ENCODE peak calls at places on chromosomes 2 and 18, in ten cellular contexts. R is transverse colon, O is Peyer's patch, C is breast epithelium, J is A549, Y is IMR-90, H is vagina, M is H54, X is HCT116, A is lower leg skin. L is an unnamed sample.
A peak's percentile ranks its signal among the peaks of the same experiment; 100 is the strongest.

GRCh38 chr2:42566006-42566405 is 2.4 kb upstream of the MTA3 start:
- DNase-seq in R (no peak), O (no peak), C (no peak), J (no peak), Y (no peak), H (no peak), M (no peak), X (no peak), A (no peak), L (no peak)

GRCh38 chr2:206856474-206856873 is 82.8 kb upstream of the CPO start:
- DNase-seq in R (no peak), O (no peak), C (no peak), J (no peak), Y (peak; percentile 50), H (no peak), M (peak; percentile 6), X (no peak), A (no peak), L (no peak)

GRCh38 chr18:46768166-46768921 is 11.5 kb upstream of the ST8SIA5 start:
- DNase-seq in R (no peak), O (no peak), C (no peak), J (no peak), Y (no peak), H (no peak), M (no peak), X (no peak), A (no peak), L (no peak)

GRCh38 chr2:239236043-239236807 is 164.6 kb downstream of the HDAC4 start:
- DNase-seq in R (no peak), O (no peak), C (no peak), J (no peak), Y (no peak), H (no peak), M (no peak), X (no peak), A (no peak), L (no peak)

GRCh38 chr2:119242276-119243119 is 18.9 kb downstream of the STEAP3 start:
- DNase-seq in R (no peak), O (no peak), C (no peak), J (no peak), Y (no peak), H (no peak), M (no peak), X (no peak), A (no peak), L (no peak)

GRCh38 chr2:103738108-103738507 is 976.3 kb downstream of the TMEM182 start:
- DNase-seq in R (no peak), O (no peak), C (no peak), J (no peak), Y (no peak), H (no peak), M (no peak), X (no peak), A (no peak), L (no peak)

GRCh38 chr2:96816127-96816835 is at the start of gene CNNM3:
- DNase-seq in R (peak; percentile 98), O (peak; percentile 97), C (peak; percentile 94), J (peak; percentile 96), Y (peak; percentile 88), H (peak; percentile 94), M (peak; percentile 99), X (peak; percentile 71), A (peak; percentile 97), L (peak; percentile 98)

GRCh38 chr2:120845281-120845680 is 109.6 kb downstream of the GLI2 start:
- DNase-seq in R (no peak), O (no peak), C (peak; percentile 44), J (no peak), Y (peak; percentile 13), H (no peak), M (no peak), X (no peak), A (peak; percentile 70), L (no peak)

GRCh38 chr2:3326182-3326537 is 51.5 kb downstream of the EIPR1 start:
- DNase-seq in R (no peak), O (no peak), C (no peak), J (no peak), Y (no peak), H (no peak), M (no peak), X (no peak), A (no peak), L (no peak)

GRCh38 chr2:3326871-3327270 is 50.7 kb downstream of the EIPR1 start:
- DNase-seq in R (no peak), O (no peak), C (no peak), J (no peak), Y (no peak), H (no peak), M (no peak), X (no peak), A (no peak), L (no peak)

GRCh38 chr2:3324404-3325281 is 53.0 kb downstream of the EIPR1 start:
- DNase-seq in R (no peak), O (no peak), C (no peak), J (no peak), Y (no peak), H (no peak), M (no peak), X (no peak), A (no peak), L (no peak)

GRCh38 chr2:3324036-3324386 is 53.6 kb downstream of the EIPR1 start:
- DNase-seq in R (no peak), O (no peak), C (no peak), J (no peak), Y (no peak), H (no peak), M (no peak), X (no peak), A (no peak), L (no peak)

DNA sequence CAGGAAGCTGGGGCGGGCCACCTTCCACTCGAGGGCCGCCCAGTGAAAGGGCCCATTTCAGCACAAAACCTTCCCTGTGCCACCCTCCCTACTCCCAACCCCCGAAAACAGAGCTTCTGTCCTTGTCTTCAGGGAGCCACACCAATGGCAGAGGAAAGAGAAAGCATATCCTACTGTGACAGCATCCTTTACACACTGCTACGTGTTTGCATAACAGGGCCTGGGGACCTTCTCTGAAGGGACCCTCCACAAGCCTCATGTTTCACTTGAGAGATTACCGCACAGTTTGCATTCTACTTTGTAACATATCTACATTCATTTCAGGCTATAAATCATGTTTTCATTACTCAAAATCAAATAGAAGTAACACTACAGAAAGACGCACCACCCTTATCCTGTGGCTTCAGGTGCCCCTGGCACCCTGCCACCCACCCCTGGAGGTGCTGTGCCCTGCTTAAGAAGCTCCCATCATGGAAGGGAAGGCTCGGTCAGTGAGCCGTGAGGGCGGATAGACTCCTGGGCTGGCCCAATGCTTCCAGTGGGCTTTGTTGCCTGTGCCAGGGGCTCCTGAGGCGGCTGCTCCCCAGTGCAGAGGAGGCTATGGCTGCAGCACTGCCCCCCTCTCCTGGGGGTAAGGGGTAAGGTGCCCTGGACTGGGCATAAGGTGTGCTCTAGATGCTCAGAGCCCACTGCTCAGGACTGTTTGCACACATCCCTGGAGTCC is 52.0 kb downstream of the EIPR1 start:
- DNase-seq in R (no peak), O (no peak), C (no peak), J (no peak), Y (no peak), H (no peak), M (no peak), X (no peak), A (no peak), L (no peak)
- TF ChIP-seq POLR2A in R (no peak), O (no peak), C (no peak), J (no peak), Y (no peak), H (no peak), M (no peak), X (no peak), A (no peak), L (no peak)

GRCh38 chr18:50374753-50375391 is at the start of gene SKA1:
- DNase-seq in R (peak; percentile 95), O (peak; percentile 84), C (peak; percentile 87), J (peak; percentile 72), Y (peak; percentile 89), H (no peak), M (peak; percentile 70), X (peak; percentile 89), A (peak; percentile 85), L (peak; percentile 98)
- TF ChIP-seq POLR2A in R (peak; percentile 82), O (peak; percentile 88), C (no peak), J (peak; percentile 86), Y (no peak), H (no peak), M (peak; percentile 63), X (peak; percentile 97), A (no peak), L (peak; percentile 91)

GRCh38 chr2:64947906-64948305 is 41.3 kb upstream of the SLC1A4 start:
- DNase-seq in R (no peak), O (no peak), C (no peak), J (no peak), Y (no peak), H (no peak), M (no peak), X (no peak), A (no peak), L (no peak)

GRCh38 chr2:64946737-64947090 is 42.5 kb upstream of the SLC1A4 start:
- DNase-seq in R (no peak), O (no peak), C (no peak), J (no peak), Y (no peak), H (no peak), M (no peak), X (no peak), A (no peak), L (no peak)

GRCh38 chr2:64943387-64944150 is 45.6 kb upstream of the SLC1A4 start:
- DNase-seq in R (no peak), O (no peak), C (peak; percentile 90), J (peak; percentile 40), Y (peak; percentile 19), H (no peak), M (no peak), X (no peak), A (peak; percentile 79), L (no peak)

GRCh38 chr2:64944484-64944883 is 44.7 kb upstream of the SLC1A4 start:
- DNase-seq in R (no peak), O (no peak), C (no peak), J (no peak), Y (no peak), H (no peak), M (no peak), X (no peak), A (no peak), L (no peak)

DNA sequence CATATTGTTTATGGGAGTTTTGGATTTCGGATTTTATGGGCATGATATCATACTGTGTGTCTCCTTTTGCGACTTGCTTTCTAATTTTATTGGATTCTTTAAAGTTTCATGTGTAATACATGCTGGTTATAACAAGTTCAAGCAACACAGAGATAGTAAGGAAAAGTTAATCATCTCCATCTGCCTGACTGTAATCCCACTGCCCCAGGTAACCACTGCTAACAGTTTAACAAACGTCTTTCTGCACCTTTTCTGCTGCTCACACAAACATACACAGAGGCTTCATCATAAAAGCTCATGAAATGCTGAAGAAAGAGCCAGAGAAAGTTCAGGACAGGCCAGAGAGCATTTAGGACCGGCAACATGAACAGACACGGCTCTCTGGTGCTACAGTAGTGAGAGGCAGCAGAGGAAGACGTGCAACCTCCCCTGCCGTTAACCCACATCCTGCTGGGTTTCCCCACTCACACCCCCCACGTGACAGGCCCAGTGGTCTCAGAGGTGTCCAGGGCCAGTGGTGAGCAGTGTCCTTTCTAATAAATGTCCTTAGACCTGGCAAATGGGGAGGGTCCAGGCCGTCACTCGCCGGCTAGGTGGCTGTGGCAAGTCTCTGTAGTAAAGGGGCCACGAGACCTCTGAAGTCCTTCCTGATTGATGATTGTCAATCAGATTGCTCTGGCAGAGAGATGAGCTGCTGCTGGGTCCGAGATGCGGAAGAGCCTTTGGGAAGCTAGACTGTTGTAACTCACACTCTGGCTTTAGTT is 43.0 kb upstream of the SLC1A4 start:
- DNase-seq in R (peak; percentile 74), O (peak; percentile 85), C (no peak), J (no peak), Y (peak; percentile 17), H (no peak), M (no peak), X (no peak), A (peak; percentile 36), L (no peak)
- TF ChIP-seq POLR2A in R (no peak), O (no peak), C (no peak), J (no peak), Y (no peak), H (no peak), M (no peak), X (no peak), A (no peak), L (no peak)

DNA sequence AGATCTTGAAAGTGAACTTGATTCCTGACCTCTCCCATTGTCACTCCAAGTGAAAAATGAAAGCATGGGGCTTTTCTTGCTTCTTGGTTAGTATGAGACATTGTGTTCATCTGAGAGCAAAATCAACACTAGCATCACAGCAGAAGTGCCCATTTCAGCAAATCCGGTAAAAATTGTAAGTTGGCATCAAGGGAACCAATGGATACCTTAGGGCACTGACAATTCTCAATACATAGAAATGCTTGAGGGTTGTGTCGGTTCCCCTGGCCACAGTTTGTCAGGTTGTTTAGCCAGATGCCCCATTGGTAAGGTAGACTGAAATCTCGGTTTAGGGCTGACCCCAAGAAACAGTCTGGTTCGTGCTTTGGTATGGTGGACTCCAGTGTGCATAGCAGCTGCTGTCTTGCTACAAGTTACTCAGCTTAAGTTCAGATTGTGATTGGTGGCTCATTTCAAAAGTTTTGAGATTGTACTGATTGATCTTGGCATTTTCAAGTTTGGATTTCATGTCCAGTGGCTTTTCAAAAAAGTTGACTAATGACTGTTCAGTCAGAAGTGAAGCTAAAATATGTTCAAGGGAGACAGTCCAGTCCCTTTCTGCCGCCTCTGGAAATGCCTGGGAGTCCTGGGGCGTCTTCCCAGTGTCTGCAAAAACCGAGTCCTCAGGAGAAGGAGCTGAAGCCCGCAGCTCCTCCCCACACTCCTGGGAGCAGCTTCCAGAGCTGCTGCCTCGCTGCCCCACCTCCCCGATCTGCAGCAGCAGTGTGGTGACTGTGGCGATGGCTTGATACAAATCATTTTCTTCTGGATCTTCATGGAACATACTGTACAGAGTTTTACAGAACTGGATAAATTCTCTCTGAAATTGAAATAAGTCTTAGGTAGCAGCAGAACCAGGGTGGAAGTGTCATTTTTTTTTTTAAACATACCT is 5.6 kb downstream of the RPL31 start:
- DNase-seq in R (no peak), O (no peak), C (no peak), J (no peak), Y (no peak), H (peak; percentile 83), M (no peak), X (no peak), A (no peak), L (no peak)
- TF ChIP-seq POLR2A in R (no peak), O (no peak), C (no peak), J (no peak), Y (peak; percentile 10), H (no peak), M (no peak), X (no peak), A (no peak), L (peak; percentile 44)

L was measured in erythroblast.